ENCODE peak calls at places on chromosomes 11 and 22, in ten cellular contexts. C, V, E, O, Y, U, I, W, A and J are unnamed samples. For H3K4me1, the result is how much of the 10 kb centered on the place peaks cover.

GRCh38 chr11:23932485-23932898 is 564.4 kb upstream of the LUZP2 start:
- DNase-seq in U (no peak), E (peak), I (no peak), V (no peak), Y (no peak), A (no peak), C (no peak), W (peak), O (no peak), J (no peak)

GRCh38 chr11:114392735-114393667 is 7.3 kb downstream of the C11orf71 start:
- DNase-seq in W (no peak), I (no peak), U (no peak), V (no peak), A (no peak), O (no peak), C (no peak), Y (no peak), E (no peak), J (no peak)

GRCh38 chr11:57434640-57435546 is 8.0 kb upstream of the SLC43A3 start:
- DNase-seq in W (peak), O (no peak), E (peak), I (no peak), C (peak), U (no peak), Y (no peak), V (no peak), A (no peak), J (no peak)

GRCh38 chr22:31344369-31345330 is 1.5 kb downstream of the PATZ1 start:
- DNase-seq in O (peak), A (peak), I (peak), E (peak), U (peak), W (peak), V (peak), C (peak), Y (peak), J (no peak)

GRCh38 chr11:29435421-29435820 is 581.4 kb downstream of the KCNA4 start:
- DNase-seq in E (peak), C (no peak), O (no peak), V (no peak), I (no peak), A (no peak), Y (no peak), U (no peak), W (no peak), J (no peak)

GRCh38 chr11:31437742-31438435 is 68.2 kb downstream of the DNAJC24 start:
- DNase-seq in W (peak), C (no peak), V (no peak), U (no peak), O (no peak), Y (no peak), A (no peak), E (peak), I (no peak), J (no peak)

GRCh38 chr11:117547188-117547831 is 219.7 kb downstream of the CEP164 start:
- DNase-seq in A (no peak), C (no peak), W (no peak), U (no peak), I (no peak), V (no peak), E (no peak), Y (no peak), O (no peak), J (no peak)

GRCh38 chr11:33696411-33696810 is 4.2 kb downstream of the C11orf91 start:
- DNase-seq in U (no peak), O (peak), W (no peak), A (no peak), I (no peak), E (no peak), V (peak), Y (no peak), C (no peak), J (no peak)

GRCh38 chr22:31579835-31580242 is 82.2 kb downstream of the PISD start:
- DNase-seq in U (no peak), I (no peak), E (no peak), A (no peak), V (no peak), O (no peak), C (peak), Y (no peak), W (no peak), J (no peak)

GRCh38 chr11:117934526-117935307 is 5.5 kb upstream of the TMPRSS13 start:
- DNase-seq in A (no peak), V (no peak), Y (no peak), C (no peak), E (no peak), I (no peak), U (no peak), W (no peak), O (no peak), J (no peak)

GRCh38 chr11:12175694-12176241 is 65.4 kb downstream of the MICAL2 start:
- DNase-seq in W (peak), U (no peak), E (peak), O (no peak), V (no peak), C (no peak), Y (peak), A (no peak), I (no peak), J (peak)

GRCh38 chr11:19441752-19442553 is 201.2 kb upstream of the E2F8 start:
- DNase-seq in O (peak), A (peak), C (no peak), U (no peak), Y (no peak), W (peak), E (peak), I (peak), V (no peak), J (peak)

GRCh38 chr11:34459507-34460162 is 20.9 kb downstream of the CAT start:
- DNase-seq in C (no peak), U (no peak), I (no peak), A (no peak), Y (no peak), W (no peak), O (no peak), E (no peak), V (no peak), J (no peak)

GRCh38 chr11:33698921-33699320 is 1.7 kb downstream of the C11orf91 start:
- DNase-seq in U (no peak), O (no peak), V (peak), I (no peak), E (no peak), Y (no peak), C (no peak), W (no peak), A (no peak), J (no peak)

GRCh38 chr11:25860677-25861445 is 471.1 kb upstream of the ANO3 start:
- DNase-seq in W (no peak), U (peak), V (no peak), A (no peak), Y (no peak), I (peak), E (peak), C (no peak), O (no peak), J (no peak)

GRCh38 chr11:16767137-16767536 is 28.7 kb downstream of the C11orf58 start:
- DNase-seq in O (no peak), U (no peak), A (no peak), Y (no peak), I (no peak), E (no peak), W (no peak), V (no peak), C (no peak), J (no peak)
- H3K4me1 ChIP-seq in O (under half), U (under half), A (under half), Y (under half), I (under half), E (under half), W (under half), V (under half), C (under half), J (under half)

GRCh38 chr11:68329993-68330699 is 17.8 kb downstream of the LRP5 start:
- DNase-seq in V (no peak), Y (no peak), U (no peak), C (no peak), I (no peak), A (no peak), E (no peak), W (no peak), O (no peak), J (no peak)

GRCh38 chr11:68332186-68332585 is 19.8 kb downstream of the LRP5 start:
- DNase-seq in A (no peak), E (no peak), O (no peak), I (no peak), W (no peak), C (no peak), U (no peak), V (no peak), Y (no peak), J (no peak)

GRCh38 chr11:68333176-68333575 is 20.8 kb downstream of the LRP5 start:
- DNase-seq in U (no peak), I (no peak), O (no peak), W (no peak), V (no peak), C (no peak), Y (no peak), A (no peak), E (no peak), J (no peak)

GRCh38 chr11:68330700-68331337 is 18.4 kb downstream of the LRP5 start:
- DNase-seq in U (no peak), I (no peak), A (no peak), O (no peak), V (no peak), W (no peak), C (no peak), Y (no peak), E (no peak), J (no peak)

GRCh38 chr11:68331338-68331947 is 19.1 kb downstream of the LRP5 start:
- DNase-seq in V (no peak), Y (no peak), O (no peak), W (no peak), U (no peak), C (no peak), A (no peak), I (no peak), E (no peak), J (no peak)
- H3K4me1 ChIP-seq in V (under half), Y (half or more), O (half or more), W (under half), U (under half), C (under half), A (under half), I (under half), E (under half), J (under half)

GRCh38 chr22:27717094-27717493 is 84.5 kb downstream of the MN1 start:
- DNase-seq in W (no peak), Y (no peak), V (no peak), E (no peak), U (no peak), I (no peak), C (no peak), A (no peak), O (no peak), J (no peak)

GRCh38 chr22:27719033-27719341 is 82.6 kb downstream of the MN1 start:
- DNase-seq in O (no peak), W (no peak), A (no peak), U (no peak), E (no peak), C (no peak), V (no peak), Y (peak), I (no peak), J (no peak)

GRCh38 chr22:27720860-27721259 is 80.7 kb downstream of the MN1 start:
- DNase-seq in I (no peak), Y (peak), A (no peak), V (no peak), O (no peak), C (no peak), E (no peak), U (no peak), W (no peak), J (no peak)

GRCh38 chr22:27718186-27719032 is 83.1 kb downstream of the MN1 start:
- DNase-seq in A (peak), O (peak), U (peak), C (peak), I (peak), W (peak), V (no peak), Y (peak), E (peak), J (peak)

GRCh38 chr22:27719535-27720227 is 81.9 kb downstream of the MN1 start:
- DNase-seq in Y (peak), A (peak), W (no peak), I (no peak), U (no peak), O (no peak), V (no peak), C (peak), E (peak), J (peak)
- H3K4me1 ChIP-seq in Y (under half), A (under half), W (under half), I (under half), U (under half), O (under half), V (under half), C (under half), E (under half), J (under half)

GRCh38 chr11:10326080-10326964 is 21.4 kb downstream of the ADM start:
- DNase-seq in W (peak), C (no peak), Y (no peak), O (peak), A (peak), U (no peak), E (peak), I (no peak), V (peak), J (no peak)
- H3K4me1 ChIP-seq in W (half or more), C (under half), Y (half or more), O (half or more), A (under half), U (under half), E (half or more), I (under half), V (under half), J (half or more)